ENCODE peak calls at places on chromosomes 3 and 15, in ten cellular contexts. N, W, X, H, F, O, E, R, K and I are unnamed samples. For H3K27me3, the result is how much of the 10 kb centered on the place peaks cover.

GRCh38 chr3:126128504-126129407 is 44.8 kb upstream of the SLC41A3 start:
- DNase-seq in N (no peak), W (peak), X (peak), H (no peak), F (peak), O (no peak), E (no peak), R (peak), K (no peak), I (peak)

GRCh38 chr3:139642981-139643380 is 34.8 kb downstream of the NMNAT3 start:
- DNase-seq in N (no peak), W (no peak), X (no peak), H (no peak), F (no peak), O (no peak), E (no peak), R (no peak), K (no peak), I (no peak)

GRCh38 chr3:40713795-40714194 is 189.0 kb downstream of the ZNF621 start:
- DNase-seq in N (no peak), W (no peak), X (no peak), H (no peak), F (no peak), O (no peak), E (no peak), R (no peak), K (no peak), I (no peak)

GRCh38 chr3:123138819-123139517 is 62.8 kb upstream of the SEC22A start:
- DNase-seq in N (no peak), W (no peak), X (no peak), H (no peak), F (no peak), O (peak), E (no peak), R (no peak), K (no peak), I (no peak)

GRCh38 chr3:65107174-65107573 is 419.4 kb upstream of the ADAMTS9 start:
- DNase-seq in N (no peak), W (no peak), X (no peak), H (no peak), F (no peak), O (no peak), E (no peak), R (no peak), K (no peak), I (no peak)

GRCh38 chr3:171600030-171600429 is 139.8 kb upstream of the TNIK start:
- DNase-seq in N (no peak), W (no peak), X (no peak), H (no peak), F (no peak), O (no peak), E (no peak), R (no peak), K (no peak), I (no peak)

GRCh38 chr15:66706225-66706732 is 4.2 kb downstream of the SMAD6 start:
- DNase-seq in N (no peak), W (peak), X (no peak), H (no peak), F (no peak), O (no peak), E (peak), R (no peak), K (no peak), I (peak)

GRCh38 chr3:136350132-136350531 is 100.0 kb downstream of the PCCB start:
- DNase-seq in N (no peak), W (no peak), X (peak), H (no peak), F (no peak), O (peak), E (no peak), R (peak), K (no peak), I (no peak)

GRCh38 chr3:153029350-153029749 is 132.7 kb upstream of the RAP2B start:
- DNase-seq in N (no peak), W (no peak), X (no peak), H (no peak), F (no peak), O (no peak), E (peak), R (no peak), K (no peak), I (no peak)

DNA sequence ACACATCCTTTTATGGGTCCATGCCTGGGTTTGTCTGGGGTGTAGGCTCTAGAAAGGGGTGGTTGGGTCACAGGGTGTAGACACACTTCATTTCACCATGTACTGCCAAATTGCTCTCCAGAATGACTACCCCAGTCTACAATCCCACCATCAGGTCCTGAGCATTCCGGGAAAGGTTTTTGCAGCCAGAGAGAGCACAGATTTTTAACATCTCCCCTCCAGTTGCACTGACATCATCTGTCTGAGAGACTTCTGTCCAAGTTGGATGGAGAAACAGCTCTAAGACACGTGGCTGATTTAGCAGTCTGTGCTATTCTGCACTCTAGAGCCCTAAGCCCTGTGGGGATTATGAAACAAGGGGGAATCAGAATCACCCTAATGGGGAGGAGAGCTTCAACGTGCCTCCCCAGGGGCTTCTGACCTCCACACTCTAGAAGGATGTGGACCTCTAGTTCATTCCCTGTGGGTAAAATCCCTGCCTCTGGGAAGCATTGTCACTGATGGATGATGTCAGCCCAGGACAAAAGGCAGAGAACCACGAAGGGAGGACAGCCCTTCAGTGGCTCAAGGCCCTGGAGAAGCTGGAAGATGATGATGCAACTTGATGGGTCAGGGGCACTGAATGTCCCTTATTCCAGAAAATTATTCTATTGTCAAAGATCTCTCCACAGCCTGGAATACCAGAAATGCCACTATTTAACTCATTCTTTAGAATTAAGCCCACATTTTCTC is 71.5 kb downstream of the CD200R1L start:
- DNase-seq in N (no peak), W (no peak), X (no peak), H (no peak), F (no peak), O (no peak), E (no peak), R (no peak), K (no peak), I (no peak)
- TF ChIP-seq EP300 in N (no peak), W (peak), X (no peak), H (no peak), F (no peak), O (peak), E (no peak), R (peak), K (no peak), I (no peak)

DNA sequence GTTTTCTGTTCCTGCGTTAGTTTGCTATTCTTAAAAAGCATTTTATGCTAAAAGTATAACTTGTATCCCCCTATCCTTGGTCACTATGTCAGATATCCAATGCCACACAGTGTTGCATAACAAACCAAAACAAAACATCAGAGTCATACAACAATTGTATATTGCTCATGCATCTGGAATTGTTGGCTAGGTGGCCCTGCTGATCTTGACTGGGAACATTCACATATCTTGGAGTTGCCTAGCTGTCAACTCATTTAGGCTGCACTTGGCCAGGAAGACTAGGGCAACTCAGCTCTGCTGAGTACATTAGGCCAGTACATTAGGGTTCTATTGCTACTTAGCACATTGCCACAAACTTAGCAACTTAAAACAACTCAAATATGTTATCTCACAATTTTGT is 706.5 kb upstream of the UBE2E2 start:
- DNase-seq in N (no peak), W (no peak), X (no peak), H (no peak), F (no peak), O (no peak), E (no peak), R (no peak), K (no peak), I (no peak)
- TF ChIP-seq POLR2A in N (no peak), W (no peak), X (no peak), H (no peak), F (no peak), O (no peak), E (no peak), R (no peak), K (no peak), I (no peak)

GRCh38 chr15:68550004-68550403 is 28.8 kb upstream of the CORO2B start:
- DNase-seq in N (no peak), W (no peak), X (no peak), H (no peak), F (no peak), O (no peak), E (no peak), R (no peak), K (no peak), I (no peak)
- H3K27me3 ChIP-seq in N (under half), W (under half), X (under half), H (under half), F (under half), O (under half), E (under half), R (under half), K (under half), I (under half)

GRCh38 chr15:60320365-60320764 is 77.4 kb downstream of the ANXA2 start:
- DNase-seq in N (no peak), W (no peak), X (no peak), H (no peak), F (no peak), O (no peak), E (no peak), R (no peak), K (no peak), I (no peak)
- TF ChIP-seq EP300 in N (no peak), W (no peak), X (no peak), H (no peak), F (no peak), O (no peak), E (no peak), R (no peak), K (no peak), I (no peak)